ENCODE peak calls at places on chromosomes 16 and 17, in eight cellular contexts. One of them, this sample, is unnamed.

GRCh38 chr17:57911834-57912673 is 43.2 kb downstream of the CUEDC1 start:
- DNase-seq in NCI-H1436: peak
- DNase-seq in NCI-H2081: peak
- DNase-seq in GM12865: no peak
- DNase-seq in MM.1S: no peak
- DNase-seq in T-helper 9 cell: no peak
- DNase-seq in hypothalamus: peak
- DNase-seq in NCI-H146: peak
- DNase-seq in this sample: peak

GRCh38 chr16:57184890-57185445 is 871 bp downstream of the PSME3IP1 start:
- DNase-seq in NCI-H1436: no peak
- DNase-seq in NCI-H2081: no peak
- DNase-seq in GM12865: peak
- DNase-seq in MM.1S: no peak
- DNase-seq in T-helper 9 cell: no peak
- DNase-seq in hypothalamus: no peak
- DNase-seq in NCI-H146: no peak
- DNase-seq in this sample: no peak

GRCh38 chr17:9684955-9685621 is 39.8 kb downstream of the USP43 start:
- DNase-seq in NCI-H1436: no peak
- DNase-seq in NCI-H2081: peak
- DNase-seq in GM12865: no peak
- DNase-seq in MM.1S: no peak
- DNase-seq in T-helper 9 cell: no peak
- DNase-seq in hypothalamus: no peak
- DNase-seq in NCI-H146: peak
- DNase-seq in this sample: no peak

GRCh38 chr16:83336630-83337029 is 471.1 kb upstream of the HSBP1 start:
- DNase-seq in NCI-H1436: no peak
- DNase-seq in NCI-H2081: peak
- DNase-seq in GM12865: no peak
- DNase-seq in MM.1S: no peak
- DNase-seq in T-helper 9 cell: no peak
- DNase-seq in hypothalamus: no peak
- DNase-seq in NCI-H146: no peak
- DNase-seq in this sample: no peak

GRCh38 chr16:21302898-21303528 is 24.9 kb upstream of the CRYM start:
- DNase-seq in NCI-H1436: no peak
- DNase-seq in NCI-H2081: no peak
- DNase-seq in GM12865: peak
- DNase-seq in MM.1S: no peak
- DNase-seq in T-helper 9 cell: no peak
- DNase-seq in hypothalamus: no peak
- DNase-seq in NCI-H146: no peak
- DNase-seq in this sample: no peak

GRCh38 chr17:36932383-36933173 is 4.7 kb upstream of the LHX1 start:
- DNase-seq in NCI-H1436: no peak
- DNase-seq in NCI-H2081: no peak
- DNase-seq in GM12865: no peak
- DNase-seq in MM.1S: no peak
- DNase-seq in T-helper 9 cell: no peak
- DNase-seq in hypothalamus: no peak
- DNase-seq in NCI-H146: no peak
- DNase-seq in this sample: no peak

GRCh38 chr16:79598341-79599181 is 2.0 kb downstream of the MAF start:
- DNase-seq in NCI-H1436: peak
- DNase-seq in NCI-H2081: peak
- DNase-seq in GM12865: peak
- DNase-seq in MM.1S: peak
- DNase-seq in T-helper 9 cell: peak
- DNase-seq in hypothalamus: peak
- DNase-seq in NCI-H146: peak
- DNase-seq in this sample: no peak

GRCh38 chr17:28216528-28216927 is 102.5 kb upstream of the TMEM97 start:
- DNase-seq in NCI-H1436: no peak
- DNase-seq in NCI-H2081: no peak
- DNase-seq in GM12865: no peak
- DNase-seq in MM.1S: no peak
- DNase-seq in T-helper 9 cell: no peak
- DNase-seq in hypothalamus: no peak
- DNase-seq in NCI-H146: no peak
- DNase-seq in this sample: no peak

GRCh38 chr16:67210069-67210937 is 11.4 kb downstream of the ELMO3 start:
- DNase-seq in NCI-H1436: no peak
- DNase-seq in NCI-H2081: no peak
- DNase-seq in GM12865: no peak
- DNase-seq in MM.1S: no peak
- DNase-seq in T-helper 9 cell: no peak
- DNase-seq in hypothalamus: no peak
- DNase-seq in NCI-H146: no peak
- DNase-seq in this sample: no peak

GRCh38 chr17:45146616-45147101 is 1.6 kb upstream of the HEXIM1 start:
- DNase-seq in NCI-H1436: no peak
- DNase-seq in NCI-H2081: no peak
- DNase-seq in GM12865: peak
- DNase-seq in MM.1S: no peak
- DNase-seq in T-helper 9 cell: no peak
- DNase-seq in hypothalamus: no peak
- DNase-seq in NCI-H146: no peak
- DNase-seq in this sample: no peak

GRCh38 chr17:35609831-35610230 is 22.7 kb downstream of the AP2B1 start:
- DNase-seq in NCI-H1436: no peak
- DNase-seq in NCI-H2081: no peak
- DNase-seq in GM12865: no peak
- DNase-seq in MM.1S: no peak
- DNase-seq in T-helper 9 cell: no peak
- DNase-seq in hypothalamus: no peak
- DNase-seq in NCI-H146: no peak
- DNase-seq in this sample: no peak

GRCh38 chr17:15261818-15262290 is 3.3 kb downstream of the PMP22 start:
- DNase-seq in NCI-H1436: no peak
- DNase-seq in NCI-H2081: no peak
- DNase-seq in GM12865: no peak
- DNase-seq in MM.1S: no peak
- DNase-seq in T-helper 9 cell: no peak
- DNase-seq in hypothalamus: no peak
- DNase-seq in NCI-H146: no peak
- DNase-seq in this sample: no peak

GRCh38 chr17:55730808-55731207 is 8.1 kb upstream of the TMEM100 start:
- DNase-seq in NCI-H1436: no peak
- DNase-seq in NCI-H2081: no peak
- DNase-seq in GM12865: no peak
- DNase-seq in MM.1S: no peak
- DNase-seq in T-helper 9 cell: no peak
- DNase-seq in hypothalamus: no peak
- DNase-seq in NCI-H146: no peak
- DNase-seq in this sample: no peak

GRCh38 chr16:50719401-50720337 is 22.2 kb upstream of the CYLD start:
- DNase-seq in NCI-H1436: no peak
- DNase-seq in NCI-H2081: no peak
- DNase-seq in GM12865: no peak
- DNase-seq in MM.1S: no peak
- DNase-seq in T-helper 9 cell: no peak
- DNase-seq in hypothalamus: no peak
- DNase-seq in NCI-H146: peak
- DNase-seq in this sample: no peak

GRCh38 chr17:3995067-3995466 is 30.8 kb upstream of the ATP2A3 start:
- DNase-seq in NCI-H1436: no peak
- DNase-seq in NCI-H2081: no peak
- DNase-seq in GM12865: no peak
- DNase-seq in MM.1S: no peak
- DNase-seq in T-helper 9 cell: no peak
- DNase-seq in hypothalamus: no peak
- DNase-seq in NCI-H146: no peak
- DNase-seq in this sample: no peak

GRCh38 chr17:3660311-3660891 is 8.0 kb downstream of the TAX1BP3 start:
- DNase-seq in NCI-H1436: no peak
- DNase-seq in NCI-H2081: no peak
- DNase-seq in GM12865: no peak
- DNase-seq in MM.1S: no peak
- DNase-seq in T-helper 9 cell: no peak
- DNase-seq in hypothalamus: peak
- DNase-seq in NCI-H146: no peak
- DNase-seq in this sample: no peak

GRCh38 chr17:82399030-82399429 is 19.1 kb upstream of the HEXD start:
- DNase-seq in NCI-H1436: no peak
- DNase-seq in NCI-H2081: peak
- DNase-seq in GM12865: no peak
- DNase-seq in MM.1S: no peak
- DNase-seq in T-helper 9 cell: no peak
- DNase-seq in hypothalamus: peak
- DNase-seq in NCI-H146: no peak
- DNase-seq in this sample: peak

GRCh38 chr16:68081796-68082567 is 3.2 kb upstream of the NFATC3 start:
- DNase-seq in NCI-H1436: no peak
- DNase-seq in NCI-H2081: no peak
- DNase-seq in GM12865: no peak
- DNase-seq in MM.1S: no peak
- DNase-seq in T-helper 9 cell: no peak
- DNase-seq in hypothalamus: no peak
- DNase-seq in NCI-H146: no peak
- DNase-seq in this sample: no peak

GRCh38 chr16:17194190-17194780 is 276.5 kb downstream of the XYLT1 start:
- DNase-seq in NCI-H1436: no peak
- DNase-seq in NCI-H2081: no peak
- DNase-seq in GM12865: peak
- DNase-seq in MM.1S: no peak
- DNase-seq in T-helper 9 cell: peak
- DNase-seq in hypothalamus: peak
- DNase-seq in NCI-H146: no peak
- DNase-seq in this sample: peak

GRCh38 chr16:64269756-64270155 is 852.1 kb downstream of the CDH11 start:
- DNase-seq in NCI-H1436: no peak
- DNase-seq in NCI-H2081: no peak
- DNase-seq in GM12865: no peak
- DNase-seq in MM.1S: peak
- DNase-seq in T-helper 9 cell: no peak
- DNase-seq in hypothalamus: no peak
- DNase-seq in NCI-H146: no peak
- DNase-seq in this sample: no peak

GRCh38 chr17:16969931-16970906 is 1.7 kb downstream of the TNFRSF13B start:
- DNase-seq in NCI-H1436: no peak
- DNase-seq in NCI-H2081: no peak
- DNase-seq in GM12865: peak
- DNase-seq in MM.1S: peak
- DNase-seq in T-helper 9 cell: no peak
- DNase-seq in hypothalamus: no peak
- DNase-seq in NCI-H146: no peak
- DNase-seq in this sample: no peak

GRCh38 chr16:81551141-81551808 is 106.7 kb downstream of the CMIP start:
- DNase-seq in NCI-H1436: no peak
- DNase-seq in NCI-H2081: no peak
- DNase-seq in GM12865: peak
- DNase-seq in MM.1S: no peak
- DNase-seq in T-helper 9 cell: no peak
- DNase-seq in hypothalamus: no peak
- DNase-seq in NCI-H146: no peak
- DNase-seq in this sample: no peak

GRCh38 chr16:74438492-74438979 is 17.3 kb upstream of the CLEC18B start:
- DNase-seq in NCI-H1436: no peak
- DNase-seq in NCI-H2081: no peak
- DNase-seq in GM12865: no peak
- DNase-seq in MM.1S: no peak
- DNase-seq in T-helper 9 cell: no peak
- DNase-seq in hypothalamus: no peak
- DNase-seq in NCI-H146: no peak
- DNase-seq in this sample: no peak

GRCh38 chr17:32483451-32484019 is 3.3 kb upstream of the CDK5R1 start:
- DNase-seq in NCI-H1436: peak
- DNase-seq in NCI-H2081: peak
- DNase-seq in GM12865: peak
- DNase-seq in MM.1S: no peak
- DNase-seq in T-helper 9 cell: no peak
- DNase-seq in hypothalamus: peak
- DNase-seq in NCI-H146: peak
- DNase-seq in this sample: peak

GRCh38 chr17:30495586-30495985 is 18.4 kb downstream of the GOSR1 start:
- DNase-seq in NCI-H1436: no peak
- DNase-seq in NCI-H2081: no peak
- DNase-seq in GM12865: no peak
- DNase-seq in MM.1S: no peak
- DNase-seq in T-helper 9 cell: no peak
- DNase-seq in hypothalamus: no peak
- DNase-seq in NCI-H146: no peak
- DNase-seq in this sample: no peak

GRCh38 chr16:15639061-15639568 is 3.8 kb downstream of the MARF1 start:
- DNase-seq in NCI-H1436: no peak
- DNase-seq in NCI-H2081: no peak
- DNase-seq in GM12865: peak
- DNase-seq in MM.1S: no peak
- DNase-seq in T-helper 9 cell: no peak
- DNase-seq in hypothalamus: no peak
- DNase-seq in NCI-H146: no peak
- DNase-seq in this sample: no peak

GRCh38 chr16:86979984-86980553 is 337.1 kb downstream of the C16orf95 start:
- DNase-seq in NCI-H1436: no peak
- DNase-seq in NCI-H2081: no peak
- DNase-seq in GM12865: no peak
- DNase-seq in MM.1S: no peak
- DNase-seq in T-helper 9 cell: no peak
- DNase-seq in hypothalamus: no peak
- DNase-seq in NCI-H146: no peak
- DNase-seq in this sample: no peak